ENCODE peak calls at places on chromosomes 6 and 20, in eight cellular contexts. Z is GM12865, K is NCI-H748 treated with DMSO at 0.1 percent for 48 hours, N is GOT3, S is NCI-H460, R is H4, Q is NCI-H2171, C is aorta. H is an unnamed sample.

GRCh38 chr6:34316442-34317171 is 67.8 kb upstream of the SMIM29 start:
- DNase-seq in Z (no peak), K (no peak), N (no peak), S (no peak), R (no peak), Q (no peak), C (no peak), H (no peak)

GRCh38 chr20:3161316-3162079 is 1.8 kb upstream of the FASTKD5 start:
- DNase-seq in Z (no peak), K (no peak), N (no peak), S (no peak), R (no peak), Q (no peak), C (no peak), H (no peak)

GRCh38 chr6:100463685-100464161 is 998 bp downstream of the SIM1 start:
- DNase-seq in Z (no peak), K (peak), N (no peak), S (no peak), R (no peak), Q (no peak), C (no peak), H (no peak)

GRCh38 chr6:38273325-38273724 is 366.4 kb downstream of the BTBD9 start:
- DNase-seq in Z (no peak), K (no peak), N (no peak), S (no peak), R (no peak), Q (no peak), C (no peak), H (no peak)

GRCh38 chr6:160238234-160238633 is 20.4 kb downstream of the SLC22A2 start:
- DNase-seq in Z (no peak), K (no peak), N (no peak), S (no peak), R (no peak), Q (no peak), C (no peak), H (no peak)

GRCh38 chr6:11389977-11390376 is 147.6 kb upstream of the TMEM170B start:
- DNase-seq in Z (no peak), K (no peak), N (no peak), S (no peak), R (no peak), Q (no peak), C (no peak), H (no peak)

GRCh38 chr6:16437984-16438383 is 199.6 kb downstream of the GMPR start:
- DNase-seq in Z (no peak), K (no peak), N (no peak), S (no peak), R (no peak), Q (no peak), C (no peak), H (no peak)

GRCh38 chr6:15754035-15754705 is 91.3 kb upstream of the DTNBP1 start:
- DNase-seq in Z (no peak), K (no peak), N (no peak), S (no peak), R (peak), Q (no peak), C (no peak), H (no peak)

GRCh38 chr6:22828179-22829062 is 259.1 kb downstream of the HDGFL1 start:
- DNase-seq in Z (peak), K (peak), N (no peak), S (peak), R (peak), Q (no peak), C (no peak), H (peak)

GRCh38 chr20:58981564-58982364 is 708 bp downstream of the NELFCD start:
- DNase-seq in Z (peak), K (no peak), N (no peak), S (no peak), R (peak), Q (no peak), C (no peak), H (peak)

GRCh38 chr6:144460224-144461095 is 175.3 kb downstream of the UTRN start:
- DNase-seq in Z (peak), K (no peak), N (no peak), S (no peak), R (no peak), Q (no peak), C (no peak), H (no peak)

GRCh38 chr6:168884646-168885086 is 369.0 kb downstream of the THBS2 start:
- DNase-seq in Z (peak), K (peak), N (peak), S (peak), R (peak), Q (peak), C (peak), H (peak)

GRCh38 chr20:1373614-1374013 is 19.2 kb downstream of the FKBP1A start:
- DNase-seq in Z (no peak), K (no peak), N (no peak), S (no peak), R (no peak), Q (no peak), C (no peak), H (no peak)

GRCh38 chr6:159252955-159253508 is 83.8 kb downstream of the FNDC1 start:
- DNase-seq in Z (peak), K (peak), N (peak), S (peak), R (peak), Q (peak), C (no peak), H (peak)

GRCh38 chr6:63460971-63461370 is 111.3 kb upstream of the LOC128125822 start:
- DNase-seq in Z (no peak), K (no peak), N (no peak), S (no peak), R (no peak), Q (no peak), C (no peak), H (no peak)

GRCh38 chr6:100472674-100473073 is 8.0 kb upstream of the SIM1 start:
- DNase-seq in Z (peak), K (peak), N (no peak), S (no peak), R (peak), Q (no peak), C (no peak), H (no peak)

GRCh38 chr6:24721461-24722215 is 2.7 kb upstream of the C6orf62 start:
- DNase-seq in Z (no peak), K (no peak), N (no peak), S (no peak), R (no peak), Q (peak), C (no peak), H (peak)

GRCh38 chr6:25596928-25597818 is 54.8 kb upstream of the SCGN start:
- DNase-seq in Z (no peak), K (no peak), N (no peak), S (no peak), R (no peak), Q (no peak), C (no peak), H (no peak)

GRCh38 chr6:42402184-42402583 is 49.5 kb downstream of the TRERF1 start:
- DNase-seq in Z (peak), K (no peak), N (no peak), S (no peak), R (peak), Q (no peak), C (no peak), H (no peak)

GRCh38 chr20:7285918-7286556 is 518.6 kb downstream of the BMP2 start:
- DNase-seq in Z (peak), K (peak), N (peak), S (peak), R (peak), Q (peak), C (peak), H (peak)

GRCh38 chr6:111482959-111483735 is at the start of gene REV3L:
- DNase-seq in Z (peak), K (peak), N (peak), S (peak), R (peak), Q (peak), C (peak), H (peak)

GRCh38 chr6:159941286-159942113 is 27.4 kb upstream of the IGF2R start:
- DNase-seq in Z (peak), K (peak), N (no peak), S (peak), R (peak), Q (peak), C (no peak), H (no peak)

GRCh38 chr6:54473328-54473727 is 165.1 kb downstream of the TINAG start:
- DNase-seq in Z (no peak), K (no peak), N (no peak), S (no peak), R (no peak), Q (no peak), C (no peak), H (no peak)

GRCh38 chr6:105972440-105972839 is 113.7 kb upstream of the PRDM1 start:
- DNase-seq in Z (no peak), K (no peak), N (no peak), S (no peak), R (no peak), Q (no peak), C (no peak), H (no peak)

GRCh38 chr6:20168668-20169633 is 43.3 kb downstream of the MBOAT1 start:
- DNase-seq in Z (no peak), K (no peak), N (no peak), S (no peak), R (no peak), Q (no peak), C (no peak), H (no peak)

H was measured in NCI-H446.